ENCODE peak calls at places on chromosomes 11 and 22, in six cellular contexts. One of them, this sample, is unnamed. For H3K4me1 and H3K9me3, the result is how much of the 10 kb centered on the place peaks cover.

GRCh38 chr22:24169439-24170058 is 11.7 kb upstream of the SUSD2 start:
- DNase-seq in IMR-90: no peak
- DNase-seq in uterus: no peak
- DNase-seq in prostate gland: no peak
- DNase-seq in spleen: no peak
- DNase-seq in breast epithelium: no peak
- DNase-seq in this sample: no peak

GRCh38 chr11:101430236-101430635 is 153.6 kb downstream of the TRPC6 start:
- DNase-seq in IMR-90: no peak
- DNase-seq in uterus: no peak
- DNase-seq in prostate gland: no peak
- DNase-seq in spleen: no peak
- DNase-seq in breast epithelium: no peak
- DNase-seq in this sample: no peak

GRCh38 chr22:26477341-26477731 is 6.2 kb downstream of the HPS4 start:
- DNase-seq in IMR-90: no peak
- DNase-seq in uterus: no peak
- DNase-seq in prostate gland: no peak
- DNase-seq in spleen: no peak
- DNase-seq in breast epithelium: no peak
- DNase-seq in this sample: no peak

GRCh38 chr11:89405629-89406028 is 85.5 kb downstream of the NOX4 start:
- DNase-seq in IMR-90: no peak
- DNase-seq in uterus: no peak
- DNase-seq in prostate gland: no peak
- DNase-seq in spleen: no peak
- DNase-seq in breast epithelium: no peak
- DNase-seq in this sample: no peak

GRCh38 chr11:19251577-19251976 is 10.8 kb upstream of the E2F8 start:
- DNase-seq in IMR-90: no peak
- DNase-seq in uterus: no peak
- DNase-seq in prostate gland: no peak
- DNase-seq in spleen: no peak
- DNase-seq in breast epithelium: no peak
- DNase-seq in this sample: no peak

GRCh38 chr11:47672283-47672730 is 29.9 kb upstream of the MTCH2 start:
- DNase-seq in IMR-90: peak
- DNase-seq in uterus: no peak
- DNase-seq in prostate gland: no peak
- DNase-seq in spleen: no peak
- DNase-seq in breast epithelium: no peak
- DNase-seq in this sample: no peak

GRCh38 chr11:97937501-97937900 is 1083.2 kb upstream of the CNTN5 start:
- DNase-seq in IMR-90: peak
- DNase-seq in uterus: no peak
- DNase-seq in prostate gland: no peak
- DNase-seq in spleen: no peak
- DNase-seq in breast epithelium: no peak
- DNase-seq in this sample: no peak

GRCh38 chr11:105799728-105800462 is 190.0 kb downstream of the GRIA4 start:
- DNase-seq in IMR-90: no peak
- DNase-seq in uterus: no peak
- DNase-seq in prostate gland: no peak
- DNase-seq in spleen: no peak
- DNase-seq in breast epithelium: no peak
- DNase-seq in this sample: no peak

GRCh38 chr22:22201185-22201924 is 43.2 kb upstream of the VPREB1 start:
- DNase-seq in IMR-90: peak
- DNase-seq in uterus: no peak
- DNase-seq in prostate gland: no peak
- DNase-seq in spleen: peak
- DNase-seq in breast epithelium: peak
- DNase-seq in this sample: no peak

GRCh38 chr22:22137891-22138290 is 106.7 kb upstream of the VPREB1 start:
- DNase-seq in IMR-90: no peak
- DNase-seq in uterus: no peak
- DNase-seq in prostate gland: no peak
- DNase-seq in spleen: no peak
- DNase-seq in breast epithelium: no peak
- DNase-seq in this sample: no peak

GRCh38 chr11:127003260-127003981 is 2.9 kb upstream of the KIRREL3 start:
- DNase-seq in IMR-90: peak
- DNase-seq in uterus: no peak
- DNase-seq in prostate gland: no peak
- DNase-seq in spleen: no peak
- DNase-seq in breast epithelium: no peak
- DNase-seq in this sample: no peak

GRCh38 chr22:32622004-32622761 is 147.6 kb downstream of the FBXO7 start:
- DNase-seq in IMR-90: peak
- DNase-seq in uterus: peak
- DNase-seq in prostate gland: no peak
- DNase-seq in spleen: peak
- DNase-seq in breast epithelium: no peak
- DNase-seq in this sample: peak

GRCh38 chr11:44626645-44627044 is 61.2 kb downstream of the CD82 start:
- DNase-seq in IMR-90: no peak
- DNase-seq in uterus: no peak
- DNase-seq in prostate gland: peak
- DNase-seq in spleen: no peak
- DNase-seq in breast epithelium: no peak
- DNase-seq in this sample: no peak

GRCh38 chr22:44446483-44446882 is 51.5 kb downstream of the RTL6 start:
- DNase-seq in IMR-90: no peak
- DNase-seq in uterus: no peak
- DNase-seq in prostate gland: no peak
- DNase-seq in spleen: no peak
- DNase-seq in breast epithelium: no peak
- DNase-seq in this sample: no peak

GRCh38 chr11:3856856-3857553 is 1.5 kb downstream of the STIM1 start:
- DNase-seq in IMR-90: no peak
- DNase-seq in uterus: no peak
- DNase-seq in prostate gland: no peak
- DNase-seq in spleen: no peak
- DNase-seq in breast epithelium: no peak
- DNase-seq in this sample: no peak

GRCh38 chr11:2800655-2801531 is 84.7 kb downstream of the CDKN1C start:
- DNase-seq in IMR-90: no peak
- DNase-seq in uterus: peak
- DNase-seq in prostate gland: no peak
- DNase-seq in spleen: peak
- DNase-seq in breast epithelium: peak
- DNase-seq in this sample: no peak

GRCh38 chr22:22552630-22553029 is 6.4 kb downstream of the PRAME start:
- DNase-seq in IMR-90: no peak
- DNase-seq in uterus: no peak
- DNase-seq in prostate gland: no peak
- DNase-seq in spleen: no peak
- DNase-seq in breast epithelium: no peak
- DNase-seq in this sample: no peak

GRCh38 chr11:130103296-130103814 is 33.7 kb downstream of the APLP2 start:
- DNase-seq in IMR-90: peak
- DNase-seq in uterus: no peak
- DNase-seq in prostate gland: no peak
- DNase-seq in spleen: no peak
- DNase-seq in breast epithelium: no peak
- DNase-seq in this sample: peak

GRCh38 chr22:31160328-31160978 is 471 bp downstream of the RNF185 start:
- DNase-seq in IMR-90: peak
- DNase-seq in uterus: no peak
- DNase-seq in prostate gland: peak
- DNase-seq in spleen: peak
- DNase-seq in breast epithelium: no peak
- DNase-seq in this sample: no peak

GRCh38 chr11:62910141-62910882 is 10.9 kb downstream of the CHRM1 start:
- DNase-seq in IMR-90: no peak
- DNase-seq in uterus: no peak
- DNase-seq in prostate gland: no peak
- DNase-seq in spleen: no peak
- DNase-seq in breast epithelium: no peak
- DNase-seq in this sample: no peak

GRCh38 chr22:24244144-24244787 is 616 bp downstream of the GGT5 start:
- DNase-seq in IMR-90: peak
- DNase-seq in uterus: peak
- DNase-seq in prostate gland: no peak
- DNase-seq in spleen: peak
- DNase-seq in breast epithelium: no peak
- DNase-seq in this sample: peak

GRCh38 chr11:73425118-73425517 is 48.9 kb downstream of the RELT start:
- DNase-seq in IMR-90: no peak
- DNase-seq in uterus: no peak
- DNase-seq in prostate gland: no peak
- DNase-seq in spleen: no peak
- DNase-seq in breast epithelium: no peak
- DNase-seq in this sample: no peak
- H3K4me1 ChIP-seq in IMR-90: under half
- H3K4me1 ChIP-seq in uterus: under half
- H3K4me1 ChIP-seq in prostate gland: under half
- H3K4me1 ChIP-seq in spleen: under half
- H3K4me1 ChIP-seq in breast epithelium: under half
- H3K4me1 ChIP-seq in this sample: under half

DNA sequence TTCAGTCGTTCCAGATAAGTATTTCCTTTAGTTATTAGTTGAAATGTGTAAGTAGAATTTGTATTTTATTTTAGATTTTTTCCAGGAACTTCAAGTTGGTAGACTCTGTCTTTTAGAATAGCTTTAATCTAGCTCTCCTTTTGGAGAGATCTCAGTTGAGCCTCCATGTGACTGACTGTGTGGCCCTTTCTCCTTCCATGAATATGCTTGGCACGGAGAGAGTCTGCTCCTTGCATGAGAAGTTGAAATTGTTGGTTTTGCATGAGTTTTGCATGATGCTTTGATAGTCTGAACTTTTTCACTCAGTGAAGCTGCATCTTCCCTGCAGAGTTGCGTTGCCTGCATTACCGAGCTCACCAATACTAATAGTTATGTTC is 32.8 kb upstream of the CTTN start:
- DNase-seq in IMR-90: no peak
- DNase-seq in uterus: no peak
- DNase-seq in prostate gland: no peak
- DNase-seq in spleen: no peak
- DNase-seq in breast epithelium: no peak
- DNase-seq in this sample: no peak
- TF ChIP-seq POLR2A in IMR-90: no peak
- TF ChIP-seq POLR2A in uterus: no peak
- TF ChIP-seq POLR2A in prostate gland: no peak
- TF ChIP-seq POLR2A in spleen: no peak
- TF ChIP-seq POLR2A in breast epithelium: no peak
- TF ChIP-seq POLR2A in this sample: no peak

GRCh38 chr11:54930930-54931329 is 224.3 kb downstream of the OR4A5 start:
- DNase-seq in IMR-90: no peak
- DNase-seq in uterus: no peak
- DNase-seq in prostate gland: no peak
- DNase-seq in spleen: no peak
- DNase-seq in breast epithelium: no peak
- DNase-seq in this sample: no peak
- H3K9me3 ChIP-seq in IMR-90: under half
- H3K9me3 ChIP-seq in uterus: under half
- H3K9me3 ChIP-seq in prostate gland: under half
- H3K9me3 ChIP-seq in spleen: half or more
- H3K9me3 ChIP-seq in breast epithelium: half or more
- H3K9me3 ChIP-seq in this sample: half or more

DNA sequence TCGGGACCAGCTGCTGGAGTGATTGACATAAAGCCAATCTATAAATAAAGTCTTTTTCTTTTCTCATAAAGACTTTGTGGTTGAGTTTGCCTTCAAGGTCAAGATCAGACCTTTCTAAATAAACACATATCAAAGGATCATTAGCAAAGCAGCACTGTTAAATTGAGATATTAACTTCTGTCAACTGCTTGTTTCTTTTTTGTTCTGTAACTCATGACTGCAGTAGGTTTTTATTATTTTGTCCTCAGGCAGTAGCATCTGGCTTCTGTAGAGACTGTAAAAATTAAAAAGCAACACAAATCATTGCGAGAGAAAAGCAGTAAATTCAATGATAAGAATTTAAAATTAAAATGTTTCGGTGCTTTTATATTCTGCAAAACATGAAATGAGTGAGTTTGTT is 77.7 kb upstream of the NNMT start:
- DNase-seq in IMR-90: no peak
- DNase-seq in uterus: no peak
- DNase-seq in prostate gland: no peak
- DNase-seq in spleen: no peak
- DNase-seq in breast epithelium: no peak
- DNase-seq in this sample: no peak
- H3K4me1 ChIP-seq in IMR-90: under half
- H3K4me1 ChIP-seq in uterus: under half
- H3K4me1 ChIP-seq in prostate gland: under half
- H3K4me1 ChIP-seq in spleen: half or more
- H3K4me1 ChIP-seq in breast epithelium: under half
- H3K4me1 ChIP-seq in this sample: under half

DNA sequence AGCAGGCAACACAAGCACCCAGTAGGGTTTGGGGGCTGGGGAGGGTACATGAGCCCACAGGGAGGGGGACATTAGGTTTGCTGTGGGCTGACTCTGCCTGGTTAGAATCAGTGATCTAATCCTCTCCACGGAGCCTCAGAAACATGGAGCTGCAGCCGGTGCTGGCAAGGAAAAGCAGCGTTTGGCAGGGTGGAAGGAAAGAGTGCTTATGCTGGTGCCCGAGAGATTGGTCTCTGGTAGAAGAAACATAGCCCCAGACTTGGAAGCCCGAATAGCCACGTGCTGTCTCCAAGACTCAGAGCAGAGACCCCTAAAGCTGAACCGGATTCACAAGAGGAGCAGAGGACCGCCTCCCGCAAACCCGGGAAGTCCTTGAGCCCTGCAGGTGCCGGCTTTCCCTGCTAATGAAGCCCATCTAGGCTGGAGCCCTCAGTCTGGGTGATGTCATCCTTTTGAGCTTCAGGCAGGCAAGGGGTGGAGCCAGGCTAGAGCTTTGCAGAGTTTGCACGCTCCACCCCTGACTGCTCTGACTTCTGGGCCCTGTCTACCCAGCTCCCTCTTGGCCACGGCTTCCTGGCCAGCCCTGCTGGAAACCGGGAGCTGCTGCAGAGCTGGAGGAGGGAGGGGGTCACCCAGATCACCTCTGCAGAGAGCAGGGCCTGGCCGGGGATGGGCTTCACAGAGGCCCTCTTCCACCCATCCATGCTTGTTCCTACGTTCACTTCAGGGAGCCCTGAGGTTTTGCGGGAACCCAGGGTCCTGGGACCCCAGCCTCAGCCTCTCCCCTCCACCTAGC is 35.0 kb upstream of the JAM3 start:
- DNase-seq in IMR-90: peak
- DNase-seq in uterus: peak
- DNase-seq in prostate gland: peak
- DNase-seq in spleen: peak
- DNase-seq in breast epithelium: peak
- DNase-seq in this sample: peak
- TF ChIP-seq POLR2A in IMR-90: no peak
- TF ChIP-seq POLR2A in uterus: peak
- TF ChIP-seq POLR2A in prostate gland: peak
- TF ChIP-seq POLR2A in spleen: no peak
- TF ChIP-seq POLR2A in breast epithelium: no peak
- TF ChIP-seq POLR2A in this sample: no peak

This sample was measured in tibial nerve.